ENCODE peak calls at places on chromosomes 7 and 10, in nine cellular contexts. K is GM23338; F is occipital lobe; W is A549; N is stimulated activated CD4-positive, alpha-beta T cell treated with anti-CD3 and anti-CD28 coated beads, Interleukin-15, amount 100 ng/mL, for 1 hour; E is SK-N-SH; X is prostate gland; V is germinal center; H is HFF-Myc. L is an unnamed sample.

GRCh38 chr7:40546616-40547501 is 412.1 kb downstream of the SUGCT start:
- DNase-seq in K (no peak), F (no peak), W (no peak), N (no peak), E (no peak), X (no peak), V (no peak), H (no peak), L (no peak)

GRCh38 chr10:4352566-4352961 is 473.4 kb upstream of the AKR1E2 start:
- DNase-seq in K (no peak), F (no peak), W (no peak), N (no peak), E (no peak), X (no peak), V (no peak), H (no peak), L (no peak)

GRCh38 chr7:151120896-151121295 is 34.6 kb downstream of the AGAP3 start:
- DNase-seq in K (no peak), F (no peak), W (no peak), N (no peak), E (no peak), X (no peak), V (no peak), H (no peak), L (no peak)

GRCh38 chr7:29987821-29988317 is 1.7 kb downstream of the SCRN1 start:
- DNase-seq in K (peak; percentile 61), F (no peak), W (peak; percentile 69), N (no peak), E (peak; percentile 36), X (no peak), V (peak; percentile 33), H (peak; percentile 88), L (no peak)

GRCh38 chr7:72334066-72334465 is 78.1 kb downstream of the CALN1 start:
- DNase-seq in K (peak; percentile 64), F (no peak), W (no peak), N (no peak), E (peak; percentile 40), X (no peak), V (no peak), H (no peak), L (no peak)

GRCh38 chr7:121329460-121330052 is 756 bp downstream of the WNT16 start:
- DNase-seq in K (peak; percentile 79), F (no peak), W (no peak), N (no peak), E (peak; percentile 78), X (no peak), V (peak; percentile 24), H (no peak), L (no peak)

GRCh38 chr10:11086177-11086576 is 68.5 kb downstream of the CELF2 start:
- DNase-seq in K (no peak), F (no peak), W (no peak), N (no peak), E (no peak), X (no peak), V (no peak), H (no peak), L (no peak)

GRCh38 chr7:34109936-34110626 is 204.7 kb downstream of the BMPER start:
- DNase-seq in K (no peak), F (no peak), W (no peak), N (no peak), E (no peak), X (no peak), V (no peak), H (no peak), L (no peak)

GRCh38 chr10:89163265-89163995 is 43.7 kb downstream of the CH25H start:
- DNase-seq in K (no peak), F (peak; percentile 34), W (no peak), N (peak; percentile 4), E (no peak), X (peak; percentile 24), V (no peak), H (no peak), L (no peak)

GRCh38 chr10:103193107-103193819 is at the start of gene NT5C2:
- DNase-seq in K (peak; percentile 88), F (peak; percentile 68), W (peak; percentile 46), N (peak; percentile 76), E (peak; percentile 94), X (peak; percentile 79), V (peak; percentile 85), H (no peak), L (no peak)

GRCh38 chr7:22723171-22723601 is 3.8 kb upstream of the IL6 start:
- DNase-seq in K (no peak), F (no peak), W (no peak), N (no peak), E (no peak), X (peak; percentile 18), V (no peak), H (no peak), L (no peak)

GRCh38 chr10:113424304-113424721 is 128.5 kb upstream of the HABP2 start:
- DNase-seq in K (no peak), F (no peak), W (no peak), N (no peak), E (no peak), X (no peak), V (no peak), H (no peak), L (no peak)

GRCh38 chr10:3763852-3764625 is 21.0 kb downstream of the KLF6 start:
- DNase-seq in K (no peak), F (no peak), W (no peak), N (no peak), E (no peak), X (no peak), V (no peak), H (no peak), L (no peak)

GRCh38 chr7:25632616-25633015 is 404.3 kb upstream of the NPVF start:
- DNase-seq in K (no peak), F (no peak), W (no peak), N (no peak), E (no peak), X (no peak), V (no peak), H (no peak), L (no peak)

GRCh38 chr7:8724080-8724718 is 290.8 kb downstream of the NXPH1 start:
- DNase-seq in K (peak; percentile 91), F (no peak), W (peak; percentile 13), N (no peak), E (peak; percentile 59), X (no peak), V (peak; percentile 11), H (no peak), L (no peak)

GRCh38 chr10:73044378-73045285 is 52.0 kb downstream of the P4HA1 start:
- DNase-seq in K (peak; percentile 70), F (no peak), W (no peak), N (no peak), E (no peak), X (no peak), V (no peak), H (peak; percentile 32), L (peak; percentile 46)

GRCh38 chr10:43318456-43318855 is 51.6 kb upstream of the RASGEF1A start:
- DNase-seq in K (no peak), F (no peak), W (no peak), N (no peak), E (no peak), X (no peak), V (no peak), H (no peak), L (no peak)

GRCh38 chr7:153886121-153886505 is 166.1 kb upstream of the DPP6 start:
- DNase-seq in K (no peak), F (no peak), W (no peak), N (no peak), E (no peak), X (no peak), V (no peak), H (no peak), L (no peak)

GRCh38 chr10:71747808-71748523 is 25.4 kb downstream of the VSIR start:
- DNase-seq in K (no peak), F (no peak), W (no peak), N (no peak), E (no peak), X (no peak), V (peak; percentile 32), H (no peak), L (no peak)

GRCh38 chr7:105654994-105655900 is 74.0 kb upstream of the EFCAB10 start:
- DNase-seq in K (peak; percentile 95), F (no peak), W (no peak), N (no peak), E (peak; percentile 57), X (no peak), V (no peak), H (no peak), L (no peak)

GRCh38 chr7:111708072-111708471 is 145.8 kb upstream of the IMMP2L start:
- DNase-seq in K (no peak), F (no peak), W (no peak), N (no peak), E (no peak), X (no peak), V (no peak), H (peak; percentile 40), L (no peak)

GRCh38 chr7:136950331-136950730 is 81.9 kb downstream of the CHRM2 start:
- DNase-seq in K (no peak), F (no peak), W (no peak), N (no peak), E (no peak), X (no peak), V (no peak), H (no peak), L (no peak)

GRCh38 chr7:13848576-13849527 is 140.6 kb downstream of the ETV1 start:
- DNase-seq in K (no peak), F (no peak), W (no peak), N (no peak), E (peak; percentile 21), X (no peak), V (no peak), H (peak; percentile 68), L (no peak)

GRCh38 chr10:106181491-106181890 is 983.0 kb downstream of the SORCS1 start:
- DNase-seq in K (no peak), F (no peak), W (no peak), N (no peak), E (no peak), X (no peak), V (no peak), H (no peak), L (no peak)

GRCh38 chr7:155263522-155264197 is 34.0 kb upstream of the INSIG1 start:
- DNase-seq in K (no peak), F (no peak), W (no peak), N (no peak), E (peak; percentile 65), X (no peak), V (no peak), H (no peak), L (no peak)

GRCh38 chr10:103044942-103045489 is 126.9 kb downstream of the CNNM2 start:
- DNase-seq in K (no peak), F (no peak), W (no peak), N (no peak), E (no peak), X (no peak), V (no peak), H (no peak), L (no peak)

GRCh38 chr10:69869291-69869841 is 67.7 kb downstream of the COL13A1 start:
- DNase-seq in K (no peak), F (no peak), W (no peak), N (no peak), E (peak; percentile 61), X (peak; percentile 23), V (no peak), H (peak; percentile 83), L (no peak)

GRCh38 chr7:70794962-70795361 is 337.0 kb upstream of the GALNT17 start:
- DNase-seq in K (no peak), F (no peak), W (no peak), N (no peak), E (no peak), X (no peak), V (no peak), H (no peak), L (no peak)

GRCh38 chr10:107915277-107915634 is 750.8 kb upstream of the SORCS1 start:
- DNase-seq in K (peak; percentile 29), F (no peak), W (no peak), N (no peak), E (no peak), X (no peak), V (no peak), H (no peak), L (no peak)

GRCh38 chr7:100822236-100823139 is 4.8 kb downstream of the EPHB4 start:
- DNase-seq in K (no peak), F (no peak), W (no peak), N (no peak), E (no peak), X (no peak), V (no peak), H (no peak), L (no peak)

GRCh38 chr7:88278881-88279280 is 27.8 kb downstream of the STEAP4 start:
- DNase-seq in K (no peak), F (no peak), W (no peak), N (no peak), E (no peak), X (no peak), V (no peak), H (no peak), L (no peak)